ENCODE peak calls at places on chromosomes 11 and 22, in four cellular contexts. One of them, this sample, is unnamed.

GRCh38 chr11:94100253-94100652 is 28.4 kb upstream of the PANX1 start:
- DNase-seq in NCI-H146: no peak
- DNase-seq in lung: no peak
- DNase-seq in activated T-helper 1 cell treated with Interleukin-2 at 50 U/mL for 16 hours: no peak
- DNase-seq in this sample: no peak

GRCh38 chr11:114307524-114308203 is 11.5 kb downstream of the NNMT start:
- DNase-seq in NCI-H146: no peak
- DNase-seq in lung: peak
- DNase-seq in activated T-helper 1 cell treated with Interleukin-2 at 50 U/mL for 16 hours: no peak
- DNase-seq in this sample: peak

GRCh38 chr11:19368726-19369364 is 128.1 kb upstream of the E2F8 start:
- DNase-seq in NCI-H146: no peak
- DNase-seq in lung: no peak
- DNase-seq in activated T-helper 1 cell treated with Interleukin-2 at 50 U/mL for 16 hours: no peak
- DNase-seq in this sample: no peak

GRCh38 chr11:71936825-71937224 is 8.0 kb downstream of the RNF121 start:
- DNase-seq in NCI-H146: no peak
- DNase-seq in lung: no peak
- DNase-seq in activated T-helper 1 cell treated with Interleukin-2 at 50 U/mL for 16 hours: no peak
- DNase-seq in this sample: no peak

GRCh38 chr22:38189104-38189503 is 7.5 kb upstream of the PLA2G6 start:
- DNase-seq in NCI-H146: no peak
- DNase-seq in lung: no peak
- DNase-seq in activated T-helper 1 cell treated with Interleukin-2 at 50 U/mL for 16 hours: no peak
- DNase-seq in this sample: no peak

GRCh38 chr11:14554959-14555358 is 34.8 kb upstream of the PSMA1 start:
- DNase-seq in NCI-H146: no peak
- DNase-seq in lung: no peak
- DNase-seq in activated T-helper 1 cell treated with Interleukin-2 at 50 U/mL for 16 hours: no peak
- DNase-seq in this sample: no peak

GRCh38 chr11:38005597-38005996 is 1407.6 kb upstream of the RAG2 start:
- DNase-seq in NCI-H146: no peak
- DNase-seq in lung: no peak
- DNase-seq in activated T-helper 1 cell treated with Interleukin-2 at 50 U/mL for 16 hours: no peak
- DNase-seq in this sample: no peak

GRCh38 chr22:50670914-50671538 is 1.6 kb upstream of the SHANK3 start:
- DNase-seq in NCI-H146: no peak
- DNase-seq in lung: no peak
- DNase-seq in activated T-helper 1 cell treated with Interleukin-2 at 50 U/mL for 16 hours: no peak
- DNase-seq in this sample: no peak

GRCh38 chr22:29344137-29344536 is 28.6 kb upstream of the RASL10A start:
- DNase-seq in NCI-H146: peak
- DNase-seq in lung: peak
- DNase-seq in activated T-helper 1 cell treated with Interleukin-2 at 50 U/mL for 16 hours: no peak
- DNase-seq in this sample: peak

GRCh38 chr22:33255781-33256180 is 197.6 kb upstream of the SYN3 start:
- DNase-seq in NCI-H146: no peak
- DNase-seq in lung: no peak
- DNase-seq in activated T-helper 1 cell treated with Interleukin-2 at 50 U/mL for 16 hours: no peak
- DNase-seq in this sample: no peak

GRCh38 chr11:125180413-125181305 is 16.1 kb downstream of the PKNOX2 start:
- DNase-seq in NCI-H146: no peak
- DNase-seq in lung: no peak
- DNase-seq in activated T-helper 1 cell treated with Interleukin-2 at 50 U/mL for 16 hours: no peak
- DNase-seq in this sample: no peak

GRCh38 chr11:46669606-46670243 is 30.7 kb downstream of the ARHGAP1 start:
- DNase-seq in NCI-H146: no peak
- DNase-seq in lung: no peak
- DNase-seq in activated T-helper 1 cell treated with Interleukin-2 at 50 U/mL for 16 hours: no peak
- DNase-seq in this sample: no peak